ENCODE peak calls at places on chromosomes 4 and X, in ten cellular contexts. One of them, this sample, is unnamed. For H3K4me1, the result is how much of the 10 kb centered on the place peaks cover.

GRCh38 chr4:3096207-3096606 is 21.7 kb downstream of the HTT start:
- DNase-seq in CD8-positive, alpha-beta T cell: no peak
- DNase-seq in heart right ventricle: no peak
- DNase-seq in neuronal stem cell: no peak
- DNase-seq in aorta: no peak
- DNase-seq in Peyer's patch: no peak
- DNase-seq in pancreas: no peak
- DNase-seq in OCI-LY7: no peak
- DNase-seq in SK-N-SH: no peak
- DNase-seq in MM.1S: no peak
- DNase-seq in this sample: no peak

GRCh38 chrX:118115948-118116307 is 682 bp downstream of the KLHL13 start:
- DNase-seq in CD8-positive, alpha-beta T cell: no peak
- DNase-seq in heart right ventricle: no peak
- DNase-seq in neuronal stem cell: no peak
- DNase-seq in aorta: no peak
- DNase-seq in Peyer's patch: no peak
- DNase-seq in pancreas: no peak
- DNase-seq in OCI-LY7: no peak
- DNase-seq in SK-N-SH: no peak
- DNase-seq in MM.1S: no peak
- DNase-seq in this sample: peak

GRCh38 chrX:115625577-115626301 is 64.8 kb downstream of the PLS3 start:
- DNase-seq in CD8-positive, alpha-beta T cell: no peak
- DNase-seq in heart right ventricle: no peak
- DNase-seq in neuronal stem cell: no peak
- DNase-seq in aorta: no peak
- DNase-seq in Peyer's patch: no peak
- DNase-seq in pancreas: no peak
- DNase-seq in OCI-LY7: no peak
- DNase-seq in SK-N-SH: no peak
- DNase-seq in MM.1S: no peak
- DNase-seq in this sample: no peak

GRCh38 chr4:797066-797465 is 28.9 kb downstream of the CPLX1 start:
- DNase-seq in CD8-positive, alpha-beta T cell: no peak
- DNase-seq in heart right ventricle: no peak
- DNase-seq in neuronal stem cell: no peak
- DNase-seq in aorta: peak
- DNase-seq in Peyer's patch: no peak
- DNase-seq in pancreas: no peak
- DNase-seq in OCI-LY7: peak
- DNase-seq in SK-N-SH: no peak
- DNase-seq in MM.1S: no peak
- DNase-seq in this sample: no peak

GRCh38 chr4:147591048-147591577 is 26.1 kb upstream of the TMEM184C start:
- DNase-seq in CD8-positive, alpha-beta T cell: no peak
- DNase-seq in heart right ventricle: no peak
- DNase-seq in neuronal stem cell: no peak
- DNase-seq in aorta: no peak
- DNase-seq in Peyer's patch: no peak
- DNase-seq in pancreas: no peak
- DNase-seq in OCI-LY7: no peak
- DNase-seq in SK-N-SH: no peak
- DNase-seq in MM.1S: no peak
- DNase-seq in this sample: no peak

GRCh38 chr4:13953083-13953482 is 325.6 kb upstream of the BOD1L1 start:
- DNase-seq in CD8-positive, alpha-beta T cell: no peak
- DNase-seq in heart right ventricle: no peak
- DNase-seq in neuronal stem cell: no peak
- DNase-seq in aorta: no peak
- DNase-seq in Peyer's patch: no peak
- DNase-seq in pancreas: no peak
- DNase-seq in OCI-LY7: no peak
- DNase-seq in SK-N-SH: no peak
- DNase-seq in MM.1S: no peak
- DNase-seq in this sample: no peak

GRCh38 chr4:190019023-190019858 is 7.8 kb downstream of the FRG2 start:
- DNase-seq in CD8-positive, alpha-beta T cell: no peak
- DNase-seq in heart right ventricle: no peak
- DNase-seq in neuronal stem cell: no peak
- DNase-seq in aorta: no peak
- DNase-seq in Peyer's patch: no peak
- DNase-seq in pancreas: no peak
- DNase-seq in OCI-LY7: no peak
- DNase-seq in SK-N-SH: peak
- DNase-seq in MM.1S: no peak
- DNase-seq in this sample: peak

GRCh38 chr4:42119916-42120315 is 32.5 kb downstream of the BEND4 start:
- DNase-seq in CD8-positive, alpha-beta T cell: no peak
- DNase-seq in heart right ventricle: no peak
- DNase-seq in neuronal stem cell: no peak
- DNase-seq in aorta: no peak
- DNase-seq in Peyer's patch: no peak
- DNase-seq in pancreas: no peak
- DNase-seq in OCI-LY7: no peak
- DNase-seq in SK-N-SH: no peak
- DNase-seq in MM.1S: no peak
- DNase-seq in this sample: no peak

GRCh38 chr4:108644237-108644636 is 6.2 kb upstream of the OSTC start:
- DNase-seq in CD8-positive, alpha-beta T cell: no peak
- DNase-seq in heart right ventricle: no peak
- DNase-seq in neuronal stem cell: no peak
- DNase-seq in aorta: no peak
- DNase-seq in Peyer's patch: no peak
- DNase-seq in pancreas: no peak
- DNase-seq in OCI-LY7: no peak
- DNase-seq in SK-N-SH: no peak
- DNase-seq in MM.1S: no peak
- DNase-seq in this sample: peak

GRCh38 chr4:63528592-63528991 is 880.7 kb downstream of the TECRL start:
- DNase-seq in CD8-positive, alpha-beta T cell: no peak
- DNase-seq in heart right ventricle: no peak
- DNase-seq in neuronal stem cell: no peak
- DNase-seq in aorta: no peak
- DNase-seq in Peyer's patch: no peak
- DNase-seq in pancreas: no peak
- DNase-seq in OCI-LY7: no peak
- DNase-seq in SK-N-SH: no peak
- DNase-seq in MM.1S: peak
- DNase-seq in this sample: peak

GRCh38 chrX:18855919-18856644 is 127.8 kb downstream of the PHKA2 start:
- DNase-seq in CD8-positive, alpha-beta T cell: no peak
- DNase-seq in heart right ventricle: no peak
- DNase-seq in neuronal stem cell: no peak
- DNase-seq in aorta: no peak
- DNase-seq in Peyer's patch: no peak
- DNase-seq in pancreas: no peak
- DNase-seq in OCI-LY7: no peak
- DNase-seq in SK-N-SH: no peak
- DNase-seq in MM.1S: peak
- DNase-seq in this sample: no peak

GRCh38 chr4:93828332-93828829 is at the start of gene ATOH1:
- DNase-seq in CD8-positive, alpha-beta T cell: no peak
- DNase-seq in heart right ventricle: no peak
- DNase-seq in neuronal stem cell: peak
- DNase-seq in aorta: peak
- DNase-seq in Peyer's patch: peak
- DNase-seq in pancreas: peak
- DNase-seq in OCI-LY7: no peak
- DNase-seq in SK-N-SH: peak
- DNase-seq in MM.1S: peak
- DNase-seq in this sample: peak

GRCh38 chrX:147736045-147736444 is 175.7 kb upstream of the FMR1 start:
- DNase-seq in CD8-positive, alpha-beta T cell: no peak
- DNase-seq in heart right ventricle: no peak
- DNase-seq in neuronal stem cell: no peak
- DNase-seq in aorta: no peak
- DNase-seq in Peyer's patch: no peak
- DNase-seq in pancreas: no peak
- DNase-seq in OCI-LY7: no peak
- DNase-seq in SK-N-SH: no peak
- DNase-seq in MM.1S: no peak
- DNase-seq in this sample: no peak

GRCh38 chrX:66015906-66016689 is 23.8 kb downstream of the VSIG4 start:
- DNase-seq in CD8-positive, alpha-beta T cell: no peak
- DNase-seq in heart right ventricle: no peak
- DNase-seq in neuronal stem cell: no peak
- DNase-seq in aorta: no peak
- DNase-seq in Peyer's patch: no peak
- DNase-seq in pancreas: no peak
- DNase-seq in OCI-LY7: no peak
- DNase-seq in SK-N-SH: no peak
- DNase-seq in MM.1S: no peak
- DNase-seq in this sample: no peak
- H3K27ac ChIP-seq in CD8-positive, alpha-beta T cell: no peak
- H3K27ac ChIP-seq in heart right ventricle: peak
- H3K27ac ChIP-seq in neuronal stem cell: no peak
- H3K27ac ChIP-seq in aorta: no peak
- H3K27ac ChIP-seq in Peyer's patch: peak
- H3K27ac ChIP-seq in pancreas: no peak
- H3K27ac ChIP-seq in OCI-LY7: peak
- H3K27ac ChIP-seq in SK-N-SH: no peak
- H3K27ac ChIP-seq in MM.1S: peak
- H3K27ac ChIP-seq in this sample: no peak

DNA sequence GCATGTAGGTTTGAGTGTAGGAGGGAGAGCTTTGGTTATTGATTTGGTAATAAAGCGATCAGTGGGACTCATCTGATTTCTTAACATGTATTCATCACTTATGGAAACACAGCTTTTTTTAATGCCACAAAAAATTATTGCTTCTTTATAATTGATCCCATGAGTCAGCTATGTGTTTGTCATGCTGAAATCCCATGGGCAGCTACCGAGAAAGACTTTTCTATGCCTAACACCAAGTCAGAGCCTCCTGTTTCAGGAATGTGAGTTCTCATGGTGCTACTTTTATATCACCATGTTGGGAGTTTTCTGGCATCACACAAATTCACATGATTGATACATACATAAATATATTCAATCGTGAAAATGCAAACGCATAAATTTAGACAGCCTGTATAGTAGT is 165.7 kb downstream of the RAPGEF2 start:
- DNase-seq in CD8-positive, alpha-beta T cell: no peak
- DNase-seq in heart right ventricle: no peak
- DNase-seq in neuronal stem cell: no peak
- DNase-seq in aorta: no peak
- DNase-seq in Peyer's patch: no peak
- DNase-seq in pancreas: no peak
- DNase-seq in OCI-LY7: no peak
- DNase-seq in SK-N-SH: no peak
- DNase-seq in MM.1S: no peak
- DNase-seq in this sample: no peak
- H3K4me1 ChIP-seq in CD8-positive, alpha-beta T cell: under half
- H3K4me1 ChIP-seq in heart right ventricle: half or more
- H3K4me1 ChIP-seq in neuronal stem cell: under half
- H3K4me1 ChIP-seq in aorta: under half
- H3K4me1 ChIP-seq in Peyer's patch: under half
- H3K4me1 ChIP-seq in pancreas: under half
- H3K4me1 ChIP-seq in OCI-LY7: under half
- H3K4me1 ChIP-seq in SK-N-SH: under half
- H3K4me1 ChIP-seq in MM.1S: under half
- H3K4me1 ChIP-seq in this sample: under half

DNA sequence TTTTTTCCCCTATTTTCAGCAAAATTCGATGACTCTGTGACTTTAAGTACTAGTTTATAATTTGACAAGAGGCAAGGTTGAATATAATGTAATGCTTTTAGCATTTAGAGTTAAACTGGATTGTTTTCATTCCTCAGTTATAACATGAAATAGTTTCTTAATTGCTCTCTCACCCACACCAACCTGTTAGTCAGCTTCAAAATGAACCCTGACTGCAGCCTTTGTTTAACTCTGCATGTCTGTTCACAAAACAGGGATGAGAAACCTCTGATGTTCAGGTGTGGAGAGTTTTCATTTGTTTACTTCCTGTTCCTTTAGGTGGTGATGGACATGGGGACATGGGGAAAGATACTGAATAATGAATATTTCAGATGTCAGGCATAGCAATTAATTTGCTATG is 49.9 kb upstream of the MND1 start:
- DNase-seq in CD8-positive, alpha-beta T cell: no peak
- DNase-seq in heart right ventricle: no peak
- DNase-seq in neuronal stem cell: no peak
- DNase-seq in aorta: no peak
- DNase-seq in Peyer's patch: no peak
- DNase-seq in pancreas: no peak
- DNase-seq in OCI-LY7: no peak
- DNase-seq in SK-N-SH: no peak
- DNase-seq in MM.1S: no peak
- DNase-seq in this sample: no peak
- H3K27ac ChIP-seq in CD8-positive, alpha-beta T cell: no peak
- H3K27ac ChIP-seq in heart right ventricle: no peak
- H3K27ac ChIP-seq in neuronal stem cell: no peak
- H3K27ac ChIP-seq in aorta: no peak
- H3K27ac ChIP-seq in Peyer's patch: no peak
- H3K27ac ChIP-seq in pancreas: no peak
- H3K27ac ChIP-seq in OCI-LY7: no peak
- H3K27ac ChIP-seq in SK-N-SH: no peak
- H3K27ac ChIP-seq in MM.1S: no peak
- H3K27ac ChIP-seq in this sample: no peak

DNA sequence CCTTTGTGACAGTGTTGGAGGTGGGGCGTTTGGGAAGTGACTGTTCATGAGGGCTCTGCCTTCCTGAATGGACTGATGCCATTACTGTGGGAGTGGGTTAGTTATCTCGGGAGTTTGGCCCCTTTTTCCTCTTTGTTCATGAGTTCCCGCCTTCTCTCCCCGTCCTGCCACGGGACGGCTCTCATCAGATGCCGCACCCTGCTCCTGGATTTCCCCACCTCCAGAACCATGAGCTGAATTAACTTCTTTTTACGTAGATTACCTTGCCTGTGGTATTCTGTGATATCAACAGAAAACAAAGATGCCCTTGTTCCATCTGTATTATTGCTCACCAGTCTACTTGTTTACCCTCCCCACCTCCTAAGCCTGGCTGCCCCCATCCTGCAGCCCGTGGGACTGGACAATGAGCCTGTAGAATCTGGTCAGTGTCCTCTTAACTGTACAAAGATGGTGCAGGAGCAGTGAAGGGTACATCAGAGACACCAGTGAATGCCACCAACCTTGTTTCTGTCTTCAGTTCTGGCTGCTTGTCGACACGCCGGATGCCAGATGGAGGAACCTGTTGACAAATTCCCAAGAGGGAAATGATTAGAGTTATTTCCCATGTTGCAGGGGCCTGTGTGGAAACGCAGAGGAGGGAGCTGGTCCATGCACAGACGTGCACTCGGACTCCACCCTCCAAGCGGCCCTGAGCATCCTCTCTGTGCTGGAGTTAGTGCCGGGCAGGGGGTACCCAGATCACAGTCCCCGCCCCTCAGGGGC is 104.7 kb downstream of the ABLIM2 start:
- DNase-seq in CD8-positive, alpha-beta T cell: no peak
- DNase-seq in heart right ventricle: no peak
- DNase-seq in neuronal stem cell: no peak
- DNase-seq in aorta: no peak
- DNase-seq in Peyer's patch: no peak
- DNase-seq in pancreas: no peak
- DNase-seq in OCI-LY7: no peak
- DNase-seq in SK-N-SH: no peak
- DNase-seq in MM.1S: no peak
- DNase-seq in this sample: no peak
- H3K4me1 ChIP-seq in CD8-positive, alpha-beta T cell: under half
- H3K4me1 ChIP-seq in heart right ventricle: under half
- H3K4me1 ChIP-seq in neuronal stem cell: under half
- H3K4me1 ChIP-seq in aorta: under half
- H3K4me1 ChIP-seq in Peyer's patch: under half
- H3K4me1 ChIP-seq in pancreas: under half
- H3K4me1 ChIP-seq in OCI-LY7: under half
- H3K4me1 ChIP-seq in SK-N-SH: under half
- H3K4me1 ChIP-seq in MM.1S: under half
- H3K4me1 ChIP-seq in this sample: under half